ENCODE peak calls at places on chromosomes 6 and 20, in seven cellular contexts. One of them, this sample, is unnamed.

GRCh38 chr6:154488276-154488627 is 22.2 kb downstream of the CNKSR3 start:
- DNase-seq in WERI-Rb-1: no peak
- DNase-seq in fibroblast of the aortic adventitia: peak
- DNase-seq in IMR-90: peak
- DNase-seq in HL-60: no peak
- DNase-seq in hepatocyte: no peak
- DNase-seq in A549: no peak
- DNase-seq in this sample: peak

GRCh38 chr6:110042670-110043296 is 64.7 kb downstream of the GPR6 start:
- DNase-seq in WERI-Rb-1: no peak
- DNase-seq in fibroblast of the aortic adventitia: no peak
- DNase-seq in IMR-90: no peak
- DNase-seq in HL-60: no peak
- DNase-seq in hepatocyte: no peak
- DNase-seq in A549: no peak
- DNase-seq in this sample: no peak

GRCh38 chr6:13985663-13986325 is 61.0 kb downstream of the RNF182 start:
- DNase-seq in WERI-Rb-1: no peak
- DNase-seq in fibroblast of the aortic adventitia: no peak
- DNase-seq in IMR-90: no peak
- DNase-seq in HL-60: peak
- DNase-seq in hepatocyte: no peak
- DNase-seq in A549: no peak
- DNase-seq in this sample: no peak

GRCh38 chr6:72084992-72085569 is 198.7 kb downstream of the RIMS1 start:
- DNase-seq in WERI-Rb-1: no peak
- DNase-seq in fibroblast of the aortic adventitia: peak
- DNase-seq in IMR-90: peak
- DNase-seq in HL-60: no peak
- DNase-seq in hepatocyte: peak
- DNase-seq in A549: no peak
- DNase-seq in this sample: peak

GRCh38 chr6:168147205-168147738 is 68.3 kb upstream of the FRMD1 start:
- DNase-seq in WERI-Rb-1: peak
- DNase-seq in fibroblast of the aortic adventitia: no peak
- DNase-seq in IMR-90: no peak
- DNase-seq in HL-60: no peak
- DNase-seq in hepatocyte: no peak
- DNase-seq in A549: no peak
- DNase-seq in this sample: no peak

GRCh38 chr6:35581633-35582032 is 68.9 kb upstream of the TULP1 start:
- DNase-seq in WERI-Rb-1: peak
- DNase-seq in fibroblast of the aortic adventitia: no peak
- DNase-seq in IMR-90: peak
- DNase-seq in HL-60: no peak
- DNase-seq in hepatocyte: no peak
- DNase-seq in A549: no peak
- DNase-seq in this sample: peak

GRCh38 chr6:7883381-7883780 is 27.2 kb downstream of the TXNDC5 start:
- DNase-seq in WERI-Rb-1: no peak
- DNase-seq in fibroblast of the aortic adventitia: no peak
- DNase-seq in IMR-90: no peak
- DNase-seq in HL-60: no peak
- DNase-seq in hepatocyte: no peak
- DNase-seq in A549: no peak
- DNase-seq in this sample: no peak

GRCh38 chr6:14765753-14766152 is 480.1 kb upstream of the JARID2 start:
- DNase-seq in WERI-Rb-1: no peak
- DNase-seq in fibroblast of the aortic adventitia: no peak
- DNase-seq in IMR-90: no peak
- DNase-seq in HL-60: peak
- DNase-seq in hepatocyte: no peak
- DNase-seq in A549: no peak
- DNase-seq in this sample: no peak

GRCh38 chr20:1802385-1803215 is 92.6 kb upstream of the SIRPA start:
- DNase-seq in WERI-Rb-1: peak
- DNase-seq in fibroblast of the aortic adventitia: peak
- DNase-seq in IMR-90: peak
- DNase-seq in HL-60: peak
- DNase-seq in hepatocyte: peak
- DNase-seq in A549: peak
- DNase-seq in this sample: peak

GRCh38 chr20:15113374-15113773 is 776.0 kb upstream of the FLRT3 start:
- DNase-seq in WERI-Rb-1: no peak
- DNase-seq in fibroblast of the aortic adventitia: no peak
- DNase-seq in IMR-90: no peak
- DNase-seq in HL-60: no peak
- DNase-seq in hepatocyte: no peak
- DNase-seq in A549: no peak
- DNase-seq in this sample: no peak

GRCh38 chr20:36175016-36175415 is 20.5 kb downstream of the EPB41L1 start:
- DNase-seq in WERI-Rb-1: no peak
- DNase-seq in fibroblast of the aortic adventitia: peak
- DNase-seq in IMR-90: peak
- DNase-seq in HL-60: no peak
- DNase-seq in hepatocyte: no peak
- DNase-seq in A549: no peak
- DNase-seq in this sample: peak

GRCh38 chr6:126923807-126924206 is 194.7 kb upstream of the RSPO3 start:
- DNase-seq in WERI-Rb-1: no peak
- DNase-seq in fibroblast of the aortic adventitia: peak
- DNase-seq in IMR-90: peak
- DNase-seq in HL-60: no peak
- DNase-seq in hepatocyte: no peak
- DNase-seq in A549: no peak
- DNase-seq in this sample: no peak

GRCh38 chr6:10373642-10374359 is 41.1 kb downstream of the TFAP2A start:
- DNase-seq in WERI-Rb-1: no peak
- DNase-seq in fibroblast of the aortic adventitia: peak
- DNase-seq in IMR-90: peak
- DNase-seq in HL-60: no peak
- DNase-seq in hepatocyte: no peak
- DNase-seq in A549: peak
- DNase-seq in this sample: no peak

GRCh38 chr20:1360094-1360493 is 31.2 kb upstream of the SDCBP2 start:
- DNase-seq in WERI-Rb-1: no peak
- DNase-seq in fibroblast of the aortic adventitia: no peak
- DNase-seq in IMR-90: no peak
- DNase-seq in HL-60: no peak
- DNase-seq in hepatocyte: no peak
- DNase-seq in A549: no peak
- DNase-seq in this sample: no peak

GRCh38 chr6:91590191-91590590 is 1003.3 kb upstream of the MAP3K7 start:
- DNase-seq in WERI-Rb-1: no peak
- DNase-seq in fibroblast of the aortic adventitia: no peak
- DNase-seq in IMR-90: no peak
- DNase-seq in HL-60: no peak
- DNase-seq in hepatocyte: peak
- DNase-seq in A549: no peak
- DNase-seq in this sample: no peak

GRCh38 chr6:53727748-53728147 is 62.2 kb upstream of the KLHL31 start:
- DNase-seq in WERI-Rb-1: no peak
- DNase-seq in fibroblast of the aortic adventitia: no peak
- DNase-seq in IMR-90: peak
- DNase-seq in HL-60: no peak
- DNase-seq in hepatocyte: no peak
- DNase-seq in A549: no peak
- DNase-seq in this sample: peak

GRCh38 chr20:32941155-32941885 is 62.9 kb downstream of the SUN5 start:
- DNase-seq in WERI-Rb-1: no peak
- DNase-seq in fibroblast of the aortic adventitia: peak
- DNase-seq in IMR-90: no peak
- DNase-seq in HL-60: peak
- DNase-seq in hepatocyte: no peak
- DNase-seq in A549: no peak
- DNase-seq in this sample: no peak

GRCh38 chr20:25233016-25233772 is 14.7 kb upstream of the PYGB start:
- DNase-seq in WERI-Rb-1: no peak
- DNase-seq in fibroblast of the aortic adventitia: peak
- DNase-seq in IMR-90: peak
- DNase-seq in HL-60: no peak
- DNase-seq in hepatocyte: peak
- DNase-seq in A549: peak
- DNase-seq in this sample: peak

GRCh38 chr20:61525781-61526431 is 273.8 kb downstream of the CDH4 start:
- DNase-seq in WERI-Rb-1: no peak
- DNase-seq in fibroblast of the aortic adventitia: no peak
- DNase-seq in IMR-90: peak
- DNase-seq in HL-60: no peak
- DNase-seq in hepatocyte: no peak
- DNase-seq in A549: no peak
- DNase-seq in this sample: peak

GRCh38 chr6:139271056-139271455 is 20.7 kb downstream of the TXLNB start:
- DNase-seq in WERI-Rb-1: no peak
- DNase-seq in fibroblast of the aortic adventitia: peak
- DNase-seq in IMR-90: peak
- DNase-seq in HL-60: no peak
- DNase-seq in hepatocyte: no peak
- DNase-seq in A549: no peak
- DNase-seq in this sample: peak

GRCh38 chr20:34507661-34508060 is 8.6 kb upstream of the DYNLRB1 start:
- DNase-seq in WERI-Rb-1: no peak
- DNase-seq in fibroblast of the aortic adventitia: no peak
- DNase-seq in IMR-90: no peak
- DNase-seq in HL-60: no peak
- DNase-seq in hepatocyte: no peak
- DNase-seq in A549: no peak
- DNase-seq in this sample: no peak

GRCh38 chr6:28758046-28758817 is 165.6 kb downstream of the TRIM27 start:
- DNase-seq in WERI-Rb-1: no peak
- DNase-seq in fibroblast of the aortic adventitia: peak
- DNase-seq in IMR-90: peak
- DNase-seq in HL-60: no peak
- DNase-seq in hepatocyte: peak
- DNase-seq in A549: peak
- DNase-seq in this sample: peak

GRCh38 chr20:62697468-62697912 is 11.1 kb upstream of the NTSR1 start:
- DNase-seq in WERI-Rb-1: no peak
- DNase-seq in fibroblast of the aortic adventitia: no peak
- DNase-seq in IMR-90: no peak
- DNase-seq in HL-60: no peak
- DNase-seq in hepatocyte: no peak
- DNase-seq in A549: no peak
- DNase-seq in this sample: no peak

GRCh38 chr6:123829302-123829953 is 25.8 kb downstream of the NKAIN2 start:
- DNase-seq in WERI-Rb-1: no peak
- DNase-seq in fibroblast of the aortic adventitia: peak
- DNase-seq in IMR-90: peak
- DNase-seq in HL-60: no peak
- DNase-seq in hepatocyte: no peak
- DNase-seq in A549: no peak
- DNase-seq in this sample: peak

GRCh38 chr6:41755895-41756294 is 8.7 kb upstream of the PGC start:
- DNase-seq in WERI-Rb-1: no peak
- DNase-seq in fibroblast of the aortic adventitia: no peak
- DNase-seq in IMR-90: no peak
- DNase-seq in HL-60: no peak
- DNase-seq in hepatocyte: no peak
- DNase-seq in A549: no peak
- DNase-seq in this sample: no peak

GRCh38 chr6:143465546-143465945 is 14.9 kb downstream of the PEX3 start:
- DNase-seq in WERI-Rb-1: no peak
- DNase-seq in fibroblast of the aortic adventitia: peak
- DNase-seq in IMR-90: no peak
- DNase-seq in HL-60: no peak
- DNase-seq in hepatocyte: no peak
- DNase-seq in A549: no peak
- DNase-seq in this sample: peak

GRCh38 chr20:17946572-17947473 is 21.8 kb downstream of the SNX5 start:
- DNase-seq in WERI-Rb-1: no peak
- DNase-seq in fibroblast of the aortic adventitia: no peak
- DNase-seq in IMR-90: no peak
- DNase-seq in HL-60: no peak
- DNase-seq in hepatocyte: no peak
- DNase-seq in A549: no peak
- DNase-seq in this sample: no peak

GRCh38 chr6:97594834-97595233 is 311.8 kb upstream of the MMS22L start:
- DNase-seq in WERI-Rb-1: no peak
- DNase-seq in fibroblast of the aortic adventitia: no peak
- DNase-seq in IMR-90: peak
- DNase-seq in HL-60: no peak
- DNase-seq in hepatocyte: no peak
- DNase-seq in A549: no peak
- DNase-seq in this sample: peak

GRCh38 chr20:53741726-53742028 is 148.0 kb upstream of the ZNF217 start:
- DNase-seq in WERI-Rb-1: no peak
- DNase-seq in fibroblast of the aortic adventitia: no peak
- DNase-seq in IMR-90: no peak
- DNase-seq in HL-60: no peak
- DNase-seq in hepatocyte: no peak
- DNase-seq in A549: no peak
- DNase-seq in this sample: no peak

GRCh38 chr6:41503841-41504525 is 42.2 kb upstream of the FOXP4 start:
- DNase-seq in WERI-Rb-1: no peak
- DNase-seq in fibroblast of the aortic adventitia: peak
- DNase-seq in IMR-90: peak
- DNase-seq in HL-60: no peak
- DNase-seq in hepatocyte: peak
- DNase-seq in A549: peak
- DNase-seq in this sample: peak

GRCh38 chr6:24694198-24694597 is 24.8 kb downstream of the C6orf62 start:
- DNase-seq in WERI-Rb-1: no peak
- DNase-seq in fibroblast of the aortic adventitia: no peak
- DNase-seq in IMR-90: no peak
- DNase-seq in HL-60: no peak
- DNase-seq in hepatocyte: no peak
- DNase-seq in A549: no peak
- DNase-seq in this sample: no peak
- TF ChIP-seq CTCF in WERI-Rb-1: no peak
- TF ChIP-seq CTCF in fibroblast of the aortic adventitia: no peak
- TF ChIP-seq CTCF in IMR-90: no peak
- TF ChIP-seq CTCF in HL-60: no peak
- TF ChIP-seq CTCF in hepatocyte: no peak
- TF ChIP-seq CTCF in A549: no peak
- TF ChIP-seq CTCF in this sample: no peak

GRCh38 chr20:52105573-52106422 is 85.8 kb downstream of the ZFP64 start:
- DNase-seq in WERI-Rb-1: no peak
- DNase-seq in fibroblast of the aortic adventitia: no peak
- DNase-seq in IMR-90: peak
- DNase-seq in HL-60: no peak
- DNase-seq in hepatocyte: peak
- DNase-seq in A549: peak
- DNase-seq in this sample: peak
- H3K4me3 ChIP-seq in WERI-Rb-1: no peak
- H3K4me3 ChIP-seq in fibroblast of the aortic adventitia: no peak
- H3K4me3 ChIP-seq in IMR-90: peak
- H3K4me3 ChIP-seq in HL-60: no peak
- H3K4me3 ChIP-seq in hepatocyte: peak
- H3K4me3 ChIP-seq in A549: peak
- H3K4me3 ChIP-seq in this sample: peak

GRCh38 chr20:59415224-59415623 is 114.8 kb downstream of the EDN3 start:
- DNase-seq in WERI-Rb-1: no peak
- DNase-seq in fibroblast of the aortic adventitia: no peak
- DNase-seq in IMR-90: no peak
- DNase-seq in HL-60: no peak
- DNase-seq in hepatocyte: no peak
- DNase-seq in A549: no peak
- DNase-seq in this sample: no peak
- TF ChIP-seq CTCF in WERI-Rb-1: no peak
- TF ChIP-seq CTCF in fibroblast of the aortic adventitia: no peak
- TF ChIP-seq CTCF in IMR-90: no peak
- TF ChIP-seq CTCF in HL-60: no peak
- TF ChIP-seq CTCF in hepatocyte: no peak
- TF ChIP-seq CTCF in A549: no peak
- TF ChIP-seq CTCF in this sample: no peak

GRCh38 chr6:39793528-39793927 is 1.4 kb downstream of the DAAM2 start:
- DNase-seq in WERI-Rb-1: no peak
- DNase-seq in fibroblast of the aortic adventitia: no peak
- DNase-seq in IMR-90: no peak
- DNase-seq in HL-60: no peak
- DNase-seq in hepatocyte: no peak
- DNase-seq in A549: no peak
- DNase-seq in this sample: no peak
- H3K4me3 ChIP-seq in WERI-Rb-1: no peak
- H3K4me3 ChIP-seq in fibroblast of the aortic adventitia: no peak
- H3K4me3 ChIP-seq in IMR-90: peak
- H3K4me3 ChIP-seq in HL-60: no peak
- H3K4me3 ChIP-seq in hepatocyte: peak
- H3K4me3 ChIP-seq in A549: no peak
- H3K4me3 ChIP-seq in this sample: peak

This sample was measured in choroid plexus epithelial cell.